ENCODE peak calls at places on chromosomes 4 and X, in six cellular contexts. M is midbrain; L is CD4-positive, alpha-beta T cell; F is NCI-H1092; J is glomerular endothelial cell; A is Kasumi-1. C is an unnamed sample.

GRCh38 chr4:38466401-38466800 is 197.6 kb upstream of the KLF3 start:
- DNase-seq in L (no peak), A (no peak), J (no peak), M (no peak), F (no peak), C (no peak)

GRCh38 chr4:77833158-77833724 is 14.1 kb upstream of the CNOT6L start:
- DNase-seq in F (no peak), L (no peak), A (no peak), J (no peak), M (no peak), C (no peak)

GRCh38 chr4:86184216-86184915 is 175.5 kb downstream of the MAPK10 start:
- DNase-seq in F (no peak), A (no peak), M (no peak), J (no peak), L (no peak), C (no peak)

GRCh38 chr4:113404846-113405245 is 355.4 kb downstream of the ANK2 start:
- DNase-seq in M (no peak), A (no peak), J (no peak), F (no peak), L (no peak), C (no peak)

GRCh38 chr4:38371391-38371851 is 292.6 kb upstream of the KLF3 start:
- DNase-seq in J (no peak), F (no peak), L (no peak), A (no peak), M (no peak), C (no peak)

GRCh38 chr4:123616970-123617392 is 220.4 kb downstream of the SPRY1 start:
- DNase-seq in L (peak; percentile 10), F (peak; percentile 93), M (peak; percentile 81), J (peak; percentile 85), A (peak; percentile 94), C (peak; percentile 76)

GRCh38 chr4:44146516-44146915 is 302.1 kb downstream of the KCTD8 start:
- DNase-seq in F (no peak), M (no peak), L (no peak), J (no peak), A (no peak), C (no peak)

GRCh38 chr4:6749340-6750171 is 33.0 kb upstream of the KIAA0232 start:
- DNase-seq in A (no peak), F (no peak), J (no peak), M (no peak), L (no peak), C (peak; percentile 93)

GRCh38 chrX:68829594-68830485 is 1.0 kb downstream of the EFNB1 start:
- DNase-seq in F (no peak), J (no peak), M (no peak), A (no peak), L (no peak), C (peak; percentile 64)

GRCh38 chr4:48375651-48376291 is 34.4 kb downstream of the SLAIN2 start:
- DNase-seq in F (peak; percentile 72), L (no peak), M (no peak), A (no peak), J (peak; percentile 14), C (no peak)

GRCh38 chr4:8218371-8219050 is 19.4 kb downstream of the SH3TC1 start:
- DNase-seq in L (no peak), J (no peak), A (no peak), F (peak; percentile 78), M (no peak), C (no peak)

GRCh38 chr4:8500966-8501365 is 60.4 kb downstream of the TRMT44 start:
- DNase-seq in L (no peak), F (no peak), A (no peak), M (no peak), J (no peak), C (no peak)

GRCh38 chr4:7459471-7459870 is 24.7 kb upstream of the PSAPL1 start:
- DNase-seq in A (no peak), M (no peak), J (no peak), L (no peak), F (no peak), C (no peak)

GRCh38 chr4:3607690-3608514 is 75.7 kb upstream of the LRPAP1 start:
- DNase-seq in A (no peak), L (no peak), M (no peak), F (peak; percentile 82), J (no peak), C (peak; percentile 35)

GRCh38 chr4:173273956-173274355 is 60.2 kb downstream of the HMGB2 start:
- DNase-seq in M (no peak), A (no peak), J (no peak), F (no peak), L (no peak), C (no peak)

GRCh38 chrX:147894332-147894870 is 17.3 kb upstream of the FMR1 start:
- DNase-seq in J (no peak), F (no peak), A (no peak), L (no peak), M (no peak), C (no peak)

GRCh38 chr4:132530846-132531245 is 618.2 kb upstream of the PCDH10 start:
- DNase-seq in M (no peak), F (peak; percentile 7), A (no peak), L (no peak), J (no peak), C (no peak)

GRCh38 chr4:85637778-85638177 is 162.8 kb downstream of the ARHGAP24 start:
- DNase-seq in L (no peak), A (no peak), J (no peak), M (no peak), F (no peak), C (no peak)

GRCh38 chrX:107675365-107675654 is 47.0 kb downstream of the PRPS1 start:
- DNase-seq in L (no peak), F (no peak), M (no peak), J (no peak), A (no peak), C (no peak)

GRCh38 chr4:31107362-31107761 is 387.2 kb downstream of the PCDH7 start:
- DNase-seq in F (no peak), J (no peak), A (no peak), L (no peak), M (no peak), C (no peak)

GRCh38 chr4:20430555-20430954 is 178.8 kb downstream of the SLIT2 start:
- DNase-seq in F (no peak), M (no peak), J (no peak), L (no peak), A (no peak), C (peak; percentile 59)

GRCh38 chrX:15567886-15568616 is 32.7 kb downstream of the ACE2 start:
- DNase-seq in J (no peak), F (no peak), A (no peak), M (no peak), L (no peak), C (no peak)

GRCh38 chrX:80828232-80828631 is 18.6 kb upstream of the BRWD3 start:
- DNase-seq in M (no peak), F (no peak), L (no peak), A (no peak), J (no peak), C (no peak)

GRCh38 chr4:138567696-138568095 is 325.5 kb upstream of the SLC7A11 start:
- DNase-seq in L (no peak), A (no peak), J (no peak), M (no peak), F (no peak), C (no peak)

GRCh38 chrX:72048515-72049455 is 82.9 kb downstream of the RTL5 start:
- DNase-seq in F (peak; percentile 24), M (no peak), A (peak; percentile 1), J (no peak), L (no peak), C (no peak)

GRCh38 chrX:11460347-11460746 is 167.1 kb downstream of the AMELX start:
- DNase-seq in A (no peak), L (no peak), F (no peak), J (no peak), M (no peak), C (no peak)

GRCh38 chrX:31860686-31861085 is 788.8 kb upstream of the FTHL17 start:
- DNase-seq in F (no peak), M (no peak), A (no peak), J (no peak), L (no peak), C (no peak)

GRCh38 chr4:24979554-24979953 is 51.2 kb downstream of the LGI2 start:
- DNase-seq in M (no peak), L (no peak), J (peak; percentile 85), F (no peak), A (peak; percentile 96), C (no peak)

GRCh38 chr4:98794565-98795205 is 134.2 kb downstream of the EIF4E start:
- DNase-seq in L (no peak), F (no peak), M (no peak), J (no peak), A (peak; percentile 20), C (no peak)

GRCh38 chr4:120314969-120315368 is 248.3 kb upstream of the MAD2L1 start:
- DNase-seq in A (no peak), M (no peak), L (no peak), J (no peak), F (no peak), C (no peak)

GRCh38 chrX:154396948-154397887 is 959 bp upstream of the RPL10 start:
- DNase-seq in M (no peak), L (peak; percentile 39), F (no peak), J (no peak), A (peak; percentile 50), C (peak; percentile 62)

GRCh38 chr4:126859314-126859713 is 773.4 kb upstream of the INTU start:
- DNase-seq in L (no peak), F (no peak), A (peak; percentile 9), M (no peak), J (no peak), C (no peak)

GRCh38 chr4:141375855-141376254 is 155.2 kb downstream of the ZNF330 start:
- DNase-seq in F (no peak), M (no peak), L (no peak), J (peak; percentile 39), A (peak; percentile 10), C (no peak)

GRCh38 chrX:46739736-46740135 is 19.2 kb downstream of the SLC9A7 start:
- DNase-seq in J (no peak), M (no peak), L (no peak), A (no peak), F (no peak), C (no peak)

GRCh38 chr4:155241664-155242063 is 33.2 kb downstream of the NPY2R start:
- DNase-seq in M (no peak), F (no peak), L (no peak), J (no peak), A (no peak), C (no peak)

C was measured in Peyer's patch.